ENCODE peak calls at places on chromosomes 3 and 15, in ten cellular contexts. A is WTC11, T is BJ, E is fibroblast of pulmonary artery, C is keratinocyte, F is uterus, G is fibroblast of mammary gland, I is thoracic aorta, U is cardiac muscle cell, P is spleen. Z is an unnamed sample.

GRCh38 chr3:11662392-11662990 is 18.8 kb upstream of the VGLL4 start:
- DNase-seq in E (peak), T (no peak), G (peak), I (no peak), F (no peak), P (no peak), U (no peak), A (no peak), C (no peak), Z (no peak)

GRCh38 chr3:24145981-24146822 is 201.1 kb downstream of the NR1D2 start:
- DNase-seq in U (no peak), F (no peak), C (no peak), G (peak), I (no peak), E (peak), A (no peak), P (no peak), T (peak), Z (no peak)

GRCh38 chr3:74897006-74897405 is 282.5 kb upstream of the CNTN3 start:
- DNase-seq in E (no peak), F (no peak), U (peak), P (no peak), A (no peak), C (no peak), G (peak), T (no peak), I (no peak), Z (no peak)

GRCh38 chr3:9468460-9468859 is 71.0 kb downstream of the SETD5 start:
- DNase-seq in P (no peak), G (peak), U (no peak), F (no peak), I (no peak), T (no peak), E (no peak), C (no peak), A (no peak), Z (no peak)

GRCh38 chr15:99842071-99842470 is 108.8 kb upstream of the LYSMD4 start:
- DNase-seq in G (no peak), F (no peak), U (no peak), T (no peak), A (no peak), P (no peak), E (no peak), C (no peak), I (no peak), Z (no peak)

GRCh38 chr3:33786565-33787327 is 11.7 kb upstream of the PDCD6IP start:
- DNase-seq in T (no peak), I (no peak), C (no peak), U (peak), F (no peak), G (no peak), A (no peak), P (no peak), E (no peak), Z (no peak)

GRCh38 chr3:36893137-36893557 is 51.7 kb downstream of the TRANK1 start:
- DNase-seq in A (no peak), F (no peak), P (peak), U (no peak), E (peak), I (no peak), C (no peak), T (peak), G (peak), Z (no peak)

GRCh38 chr3:170811928-170812591 is 57.9 kb downstream of the RPL22L1 start:
- DNase-seq in U (peak), F (peak), G (peak), T (no peak), E (peak), C (peak), A (peak), I (peak), P (no peak), Z (peak)

GRCh38 chr15:36844453-36845094 is 255.8 kb downstream of the MEIS2 start:
- DNase-seq in F (no peak), U (no peak), T (no peak), P (no peak), G (peak), I (no peak), E (peak), C (no peak), A (no peak), Z (no peak)

GRCh38 chr15:85024509-85025336 is 43.1 kb downstream of the PDE8A start:
- DNase-seq in G (peak), T (no peak), I (no peak), A (no peak), E (no peak), P (no peak), F (no peak), C (peak), U (no peak), Z (no peak)

GRCh38 chr3:197674741-197675567 is 61.8 kb downstream of the RUBCN start:
- DNase-seq in P (peak), C (no peak), I (no peak), U (no peak), E (no peak), T (no peak), F (no peak), G (no peak), A (no peak), Z (peak)

GRCh38 chr3:10553586-10554235 is 48.3 kb upstream of the ATP2B2 start:
- DNase-seq in G (no peak), I (no peak), P (no peak), U (no peak), T (no peak), A (peak), C (no peak), E (peak), F (no peak), Z (no peak)

GRCh38 chr15:80654299-80654698 is 40.8 kb upstream of the ABHD17C start:
- DNase-seq in U (no peak), E (no peak), C (no peak), T (no peak), F (no peak), P (no peak), A (peak), I (no peak), G (no peak), Z (no peak)

GRCh38 chr3:64728994-64729393 is 41.2 kb upstream of the ADAMTS9 start:
- DNase-seq in T (no peak), C (no peak), E (no peak), A (no peak), I (no peak), P (no peak), G (no peak), F (no peak), U (no peak), Z (no peak)

GRCh38 chr3:189720746-189721426 is 89.7 kb downstream of the TP63 start:
- DNase-seq in I (no peak), T (no peak), P (no peak), G (peak), U (no peak), E (peak), A (no peak), C (no peak), F (no peak), Z (no peak)

GRCh38 chr15:62972814-62973213 is 69.7 kb upstream of the TPM1 start:
- DNase-seq in I (no peak), G (peak), F (no peak), A (no peak), P (no peak), E (peak), C (no peak), T (no peak), U (no peak), Z (no peak)

GRCh38 chr3:3200632-3201212 is 21.2 kb upstream of the CRBN start:
- DNase-seq in F (peak), U (peak), T (no peak), A (peak), G (peak), C (no peak), E (peak), I (no peak), P (no peak), Z (no peak)

GRCh38 chr3:18302517-18302916 is 122.6 kb downstream of the SATB1 start:
- DNase-seq in F (no peak), C (no peak), P (no peak), I (no peak), U (no peak), G (peak), T (peak), A (no peak), E (peak), Z (no peak)

GRCh38 chr3:126137490-126138130 is 42.8 kb downstream of the ALDH1L1 start:
- DNase-seq in G (no peak), F (peak), U (no peak), I (no peak), E (no peak), C (no peak), T (no peak), P (peak), A (no peak), Z (no peak)

GRCh38 chr3:9617736-9618135 is 31.6 kb upstream of the MTMR14 start:
- DNase-seq in C (no peak), I (no peak), F (no peak), A (no peak), E (no peak), G (no peak), T (no peak), U (no peak), P (no peak), Z (no peak)

GRCh38 chr3:14598143-14598569 is 53.4 kb upstream of the CCDC174 start:
- DNase-seq in C (no peak), I (no peak), A (peak), E (peak), G (peak), T (no peak), U (peak), F (no peak), P (peak), Z (no peak)

GRCh38 chr15:84616235-84616634 is 15.4 kb downstream of the ZSCAN2 start:
- DNase-seq in T (no peak), G (no peak), C (no peak), A (no peak), E (no peak), F (no peak), P (no peak), U (no peak), I (no peak), Z (no peak)

GRCh38 chr3:168250415-168250861 is 154.7 kb upstream of the GOLIM4 start:
- DNase-seq in E (peak), G (no peak), P (no peak), U (peak), I (no peak), F (no peak), A (no peak), T (no peak), C (no peak), Z (no peak)

GRCh38 chr3:119679874-119680273 is 2.7 kb upstream of the COX17 start:
- DNase-seq in A (no peak), P (no peak), C (no peak), I (no peak), F (no peak), G (no peak), U (no peak), E (no peak), T (no peak), Z (no peak)

GRCh38 chr3:106034313-106034712 is 165.5 kb upstream of the CBLB start:
- DNase-seq in I (no peak), A (no peak), U (no peak), G (peak), F (no peak), E (no peak), T (no peak), P (no peak), C (peak), Z (no peak)

GRCh38 chr3:34159613-34160420 is 361.4 kb downstream of the PDCD6IP start:
- DNase-seq in G (no peak), U (no peak), T (peak), P (no peak), E (no peak), C (no peak), F (no peak), A (no peak), I (no peak), Z (no peak)

GRCh38 chr3:135929670-135930069 is 35.9 kb upstream of the PPP2R3A start:
- DNase-seq in P (no peak), A (no peak), T (peak), E (peak), G (peak), I (no peak), U (no peak), C (no peak), F (peak), Z (no peak)

GRCh38 chr3:56667973-56668579 is 15.0 kb downstream of the TASOR start:
- DNase-seq in I (no peak), P (no peak), A (no peak), G (no peak), F (no peak), C (no peak), T (no peak), E (no peak), U (no peak), Z (no peak)

GRCh38 chr3:48656061-48656840 is 6.4 kb downstream of the CELSR3 start:
- DNase-seq in C (peak), I (peak), P (peak), U (peak), T (no peak), F (peak), G (peak), A (peak), E (peak), Z (peak)

GRCh38 chr3:38454179-38454883 is 641 bp downstream of the ACVR2B start:
- DNase-seq in E (peak), U (peak), G (peak), P (peak), T (no peak), F (peak), A (peak), C (no peak), I (no peak), Z (no peak)

GRCh38 chr3:47412842-47413520 is 32.2 kb downstream of the PTPN23 start:
- DNase-seq in P (no peak), T (no peak), I (no peak), F (no peak), U (no peak), E (no peak), A (no peak), C (no peak), G (no peak), Z (no peak)

GRCh38 chr3:65497846-65498245 is 540.9 kb downstream of the MAGI1 start:
- DNase-seq in E (no peak), F (no peak), P (no peak), G (no peak), I (no peak), A (peak), T (no peak), C (no peak), U (no peak), Z (no peak)

GRCh38 chr15:33701304-33701696 is 267.0 kb upstream of the CHRM5 start:
- DNase-seq in C (no peak), F (no peak), G (no peak), P (no peak), I (no peak), U (no peak), A (no peak), E (no peak), T (no peak), Z (no peak)

GRCh38 chr3:161557751-161558150 is 61.1 kb downstream of the OTOL1 start:
- DNase-seq in C (no peak), I (no peak), P (no peak), A (no peak), E (no peak), F (no peak), G (no peak), T (no peak), U (no peak), Z (no peak)

GRCh38 chr3:177665122-177665808 is 468.0 kb upstream of the TBL1XR1 start:
- DNase-seq in T (peak), F (no peak), G (peak), P (no peak), C (no peak), E (no peak), U (no peak), A (no peak), I (no peak), Z (no peak)

GRCh38 chr3:54891540-54891897 is 36.3 kb downstream of the LRTM1 start:
- DNase-seq in I (peak), E (peak), P (peak), A (no peak), U (peak), G (peak), T (peak), F (peak), C (peak), Z (peak)
- TF ChIP-seq CTCF in I (no peak), E (peak), P (no peak), A (no peak), U (peak), G (peak), T (peak), F (peak), C (peak), Z (peak)

DNA sequence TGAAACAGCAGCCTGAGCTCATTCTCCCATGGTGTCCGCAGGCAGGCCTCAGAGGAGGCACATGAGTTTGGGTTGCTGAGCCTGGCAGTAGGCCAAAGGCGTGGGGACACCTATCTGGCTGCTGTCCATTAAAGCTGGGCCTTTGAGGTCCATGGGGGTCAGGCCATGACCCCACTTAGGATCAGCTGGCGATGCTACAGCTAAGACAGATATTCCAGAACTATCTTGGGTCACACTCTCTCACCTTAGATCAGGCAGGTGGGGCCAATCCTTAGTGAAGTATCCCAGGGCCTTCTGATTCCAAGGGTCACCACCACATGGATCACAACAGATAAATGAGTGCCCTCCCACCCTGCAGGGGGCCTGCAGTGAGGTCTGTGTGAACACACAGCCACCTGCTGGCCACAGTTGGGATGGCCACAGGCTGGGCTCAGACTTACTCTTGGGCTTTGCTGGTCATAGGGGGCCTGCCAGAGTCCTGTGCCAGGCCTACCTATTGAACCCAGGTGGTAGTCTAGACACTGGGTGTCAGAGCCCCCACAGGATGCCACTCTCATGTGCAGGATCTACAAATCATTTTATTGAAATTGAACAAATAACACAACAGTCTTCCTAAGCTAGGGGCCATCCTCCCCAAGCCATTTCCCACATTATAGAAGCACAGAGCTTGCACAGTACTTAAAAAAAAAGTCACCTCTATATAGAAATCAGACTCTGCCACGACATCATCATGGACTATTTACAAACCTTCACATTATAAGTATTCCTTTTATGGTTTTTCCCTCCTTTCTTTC is 2.0 kb upstream of the HYAL2 start:
- DNase-seq in T (no peak), U (peak), F (peak), A (peak), I (no peak), P (peak), C (no peak), E (peak), G (peak), Z (no peak)
- TF ChIP-seq CTCF in T (peak), U (peak), F (peak), A (peak), I (peak), P (peak), C (peak), E (peak), G (peak), Z (peak)

DNA sequence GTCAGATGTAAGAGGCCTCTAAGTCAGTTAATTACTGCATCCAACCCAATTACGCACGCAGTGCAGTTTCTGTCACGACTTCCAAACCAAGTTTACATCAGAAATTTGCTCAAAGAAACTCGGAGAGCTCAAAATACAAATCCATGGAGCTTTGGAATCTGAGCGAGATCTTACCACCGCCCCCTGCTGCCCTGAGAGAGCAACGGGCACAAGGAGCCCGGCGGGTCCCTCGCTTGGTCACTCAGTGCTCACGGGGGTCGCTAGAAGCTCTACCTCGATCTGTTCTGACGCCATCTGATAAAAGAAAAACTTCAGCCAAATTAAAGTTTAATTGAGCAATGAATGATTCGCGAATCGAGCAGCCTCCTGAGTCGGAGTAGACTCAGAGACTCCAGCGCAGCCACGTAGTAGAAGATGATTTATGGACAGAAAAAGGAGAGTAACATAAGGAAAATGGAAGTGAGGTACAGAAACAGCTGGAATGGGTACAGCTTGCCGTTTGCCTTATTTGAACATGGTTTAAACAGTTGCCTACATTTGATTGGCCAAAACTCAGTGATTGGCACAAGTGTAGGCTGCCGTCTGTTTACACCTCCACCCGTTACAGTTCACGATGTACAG is 232.7 kb upstream of the ATP10A start:
- DNase-seq in U (no peak), F (no peak), P (no peak), I (no peak), T (no peak), A (peak), E (no peak), C (no peak), G (peak), Z (no peak)
- TF ChIP-seq CTCF in U (no peak), F (no peak), P (no peak), I (peak), T (peak), A (peak), E (peak), C (no peak), G (peak), Z (no peak)

GRCh38 chr3:196060834-196061233 is 21.1 kb downstream of the TFRC start:
- DNase-seq in A (no peak), T (no peak), G (no peak), E (no peak), C (no peak), I (no peak), F (no peak), U (no peak), P (no peak), Z (no peak)
- TF ChIP-seq CTCF in A (no peak), T (no peak), G (no peak), E (no peak), C (no peak), I (no peak), F (no peak), U (no peak), P (no peak), Z (no peak)

DNA sequence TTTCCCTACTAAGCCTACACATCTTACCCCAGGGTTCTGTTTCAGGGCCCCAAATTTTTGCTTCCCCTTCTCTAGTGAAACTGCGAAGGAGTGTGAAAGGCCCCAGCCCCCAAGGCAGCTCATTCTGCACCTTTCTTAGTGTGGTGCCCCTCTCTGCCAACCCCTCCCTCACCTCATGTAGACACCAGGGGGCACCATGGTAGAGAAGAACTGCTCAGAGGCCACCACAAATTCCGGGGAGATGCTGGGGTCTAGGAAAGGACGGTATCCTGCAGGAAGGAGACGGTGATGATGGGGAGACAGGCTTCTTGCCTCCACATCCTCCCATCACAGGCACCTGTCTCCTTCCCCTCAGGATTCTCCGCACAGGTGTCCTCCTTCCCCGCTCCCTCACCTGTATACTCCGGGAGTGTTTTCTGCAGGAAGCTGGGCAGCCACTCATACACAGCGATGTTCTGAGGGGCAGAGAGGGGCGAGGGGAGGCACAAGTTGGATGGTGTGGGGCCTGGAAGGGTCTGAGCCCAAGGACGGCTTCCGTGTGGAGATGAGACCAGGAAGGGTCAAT is 3.6 kb downstream of the DUOX2 start:
- DNase-seq in I (no peak), F (no peak), G (no peak), T (no peak), E (no peak), P (no peak), A (peak), U (no peak), C (no peak), Z (no peak)
- TF ChIP-seq CTCF in I (no peak), F (no peak), G (peak), T (peak), E (no peak), P (no peak), A (no peak), U (no peak), C (no peak), Z (no peak)

Z was measured in upper lobe of left lung.